ENCODE peak calls at places on chromosomes 7 and 10, in ten cellular contexts. U is foreskin keratinocyte; M is activated CD4-positive, alpha-beta T cell treated with anti-CD3 and anti-CD28 coated beads for 36 hours; E is left lung; O is pancreas; H is activated CD8-positive, alpha-beta T cell treated with anti-CD3 and anti-CD28 coated beads, Interleukin-2, amount 10 ng/mL, durations not matched to agents 7 days and 5 days; K is activated naive CD4-positive, alpha-beta T cell treated with anti-CD3 and anti-CD28 coated beads, Interleukin-2, amount 50 U/mL, for 72 hours; G is CD4-positive, alpha-beta T cell; N is effector memory CD8-positive, alpha-beta T cell; T is left cardiac atrium. Z is an unnamed sample.

GRCh38 chr7:13989944-13990295 is 454 bp upstream of the ETV1 start:
- ATAC-seq in U (peak), M (no peak), E (peak), O (peak), H (peak), K (no peak), G (no peak), N (peak), T (no peak), Z (no peak)

GRCh38 chr10:15719899-15720634 is at the start of gene ITGA8:
- ATAC-seq in U (peak), M (no peak), E (peak), O (no peak), H (no peak), K (peak), G (no peak), N (no peak), T (peak), Z (no peak)

GRCh38 chr7:39341083-39341482 is 225.1 kb upstream of the YAE1 start:
- ATAC-seq in U (no peak), M (no peak), E (no peak), O (no peak), H (no peak), K (no peak), G (no peak), N (no peak), T (no peak), Z (no peak)

GRCh38 chr7:91398341-91398740 is 134.1 kb downstream of the FZD1 start:
- ATAC-seq in U (no peak), M (no peak), E (no peak), O (peak), H (no peak), K (no peak), G (no peak), N (no peak), T (no peak), Z (no peak)

GRCh38 chr10:68125770-68126169 is 16.5 kb downstream of the MYPN start:
- ATAC-seq in U (no peak), M (no peak), E (no peak), O (peak), H (no peak), K (peak), G (no peak), N (no peak), T (no peak), Z (no peak)

GRCh38 chr7:6389728-6390127 is 58.0 kb downstream of the DAGLB start:
- ATAC-seq in U (no peak), M (no peak), E (no peak), O (no peak), H (no peak), K (no peak), G (no peak), N (no peak), T (no peak), Z (no peak)

GRCh38 chr10:49600781-49601400 is 9.2 kb upstream of the SLC18A3 start:
- ATAC-seq in U (no peak), M (no peak), E (no peak), O (no peak), H (no peak), K (no peak), G (no peak), N (no peak), T (no peak), Z (no peak)

GRCh38 chr7:92766461-92767003 is 69.8 kb downstream of the CDK6 start:
- ATAC-seq in U (peak), M (no peak), E (peak), O (peak), H (no peak), K (no peak), G (no peak), N (no peak), T (peak), Z (peak)

GRCh38 chr7:77877800-77878199 is 79.2 kb downstream of the PHTF2 start:
- ATAC-seq in U (no peak), M (no peak), E (no peak), O (no peak), H (no peak), K (no peak), G (no peak), N (no peak), T (no peak), Z (no peak)

Z was measured in esophagus mucosa.